ENCODE peak calls at places on chromosomes 4 and X, in seven cellular contexts. R is smooth muscle cell of the brain vasculature; M is lower lobe of right lung; W is amniotic stem cell; E is NCI-H510A treated with DMSO at 0.1 percent for 48 hours; V is stimulated activated CD4-positive, alpha-beta T cell treated with anti-CD3 and anti-CD28 coated beads, Interleukin-1b, Interleukin-23, amount 100 ng/mL, for 1 hour; N is cardiac muscle cell. B is an unnamed sample.
A peak's percentile ranks its signal among the peaks of the same experiment; 100 is the strongest.

GRCh38 chr4:190020790-190021717 is 6.0 kb downstream of the FRG2 start:
- DNase-seq in W (no peak), E (no peak), V (no peak), N (peak; percentile 54), M (peak; percentile 52), R (no peak), B (peak; percentile 69)

GRCh38 chr4:6121276-6121850 is 79.0 kb downstream of the JAKMIP1 start:
- DNase-seq in N (no peak), E (no peak), W (no peak), R (no peak), V (no peak), M (no peak), B (no peak)

GRCh38 chr4:103091601-103092223 is 7.9 kb downstream of the BDH2 start:
- DNase-seq in E (peak; percentile 42), N (peak; percentile 74), W (peak; percentile 17), R (no peak), V (no peak), M (no peak), B (no peak)

GRCh38 chr4:84800256-84800655 is 166.2 kb downstream of the WDFY3 start:
- DNase-seq in R (no peak), E (no peak), V (no peak), N (no peak), W (no peak), M (no peak), B (no peak)

GRCh38 chr4:76208005-76208765 is 5.4 kb downstream of the SCARB2 start:
- DNase-seq in N (peak; percentile 94), E (peak; percentile 86), W (peak; percentile 70), R (peak; percentile 84), V (no peak), M (peak; percentile 77), B (peak; percentile 79)

GRCh38 chrX:72366178-72366577 is 60.5 kb upstream of the CITED1 start:
- DNase-seq in N (no peak), E (no peak), W (no peak), V (no peak), R (no peak), M (no peak), B (no peak)

GRCh38 chr4:74503580-74503979 is 58.6 kb downstream of the AREG start:
- DNase-seq in M (no peak), V (no peak), E (no peak), N (peak; percentile 55), W (no peak), R (no peak), B (no peak)

GRCh38 chrX:128800138-128800537 is 723.2 kb downstream of the SMARCA1 start:
- DNase-seq in N (no peak), M (no peak), E (no peak), R (no peak), W (no peak), V (no peak), B (no peak)

B was measured in spleen.